ENCODE peak calls at places on chromosomes 13 and 19, in four cellular contexts. One of them, this sample, is unnamed.

GRCh38 chr13:25973085-25973484 is 78.7 kb downstream of the SHISA2 start:
- DNase-seq in neural crest cell: no peak
- DNase-seq in CD8-positive, alpha-beta T cell: no peak
- DNase-seq in adrenal gland: no peak
- DNase-seq in this sample: peak

GRCh38 chr13:114119196-114119595 is 13.2 kb downstream of the RASA3 start:
- DNase-seq in neural crest cell: no peak
- DNase-seq in CD8-positive, alpha-beta T cell: no peak
- DNase-seq in adrenal gland: no peak
- DNase-seq in this sample: peak

GRCh38 chr13:110887955-110888333 is 26.9 kb downstream of the ANKRD10 start:
- DNase-seq in neural crest cell: no peak
- DNase-seq in CD8-positive, alpha-beta T cell: no peak
- DNase-seq in adrenal gland: no peak
- DNase-seq in this sample: no peak

GRCh38 chr13:26946675-26947342 is 186.2 kb upstream of the GPR12 start:
- DNase-seq in neural crest cell: no peak
- DNase-seq in CD8-positive, alpha-beta T cell: no peak
- DNase-seq in adrenal gland: no peak
- DNase-seq in this sample: no peak

GRCh38 chr13:37645181-37645580 is 46.6 kb upstream of the POSTN start:
- DNase-seq in neural crest cell: no peak
- DNase-seq in CD8-positive, alpha-beta T cell: no peak
- DNase-seq in adrenal gland: no peak
- DNase-seq in this sample: no peak

GRCh38 chr19:6267552-6268381 is 12.0 kb downstream of the MLLT1 start:
- DNase-seq in neural crest cell: no peak
- DNase-seq in CD8-positive, alpha-beta T cell: no peak
- DNase-seq in adrenal gland: no peak
- DNase-seq in this sample: no peak

GRCh38 chr19:14347999-14348889 is 33.0 kb upstream of the ADGRE5 start:
- DNase-seq in neural crest cell: peak
- DNase-seq in CD8-positive, alpha-beta T cell: peak
- DNase-seq in adrenal gland: peak
- DNase-seq in this sample: peak

GRCh38 chr13:39364797-39365468 is 238.1 kb downstream of the LHFPL6 start:
- DNase-seq in neural crest cell: no peak
- DNase-seq in CD8-positive, alpha-beta T cell: no peak
- DNase-seq in adrenal gland: no peak
- DNase-seq in this sample: peak

GRCh38 chr13:47896546-47896945 is 104.5 kb downstream of the SUCLA2 start:
- DNase-seq in neural crest cell: no peak
- DNase-seq in CD8-positive, alpha-beta T cell: no peak
- DNase-seq in adrenal gland: peak
- DNase-seq in this sample: no peak

GRCh38 chr13:19089315-19089714 is 92.3 kb downstream of the TUBA3C start:
- DNase-seq in neural crest cell: no peak
- DNase-seq in CD8-positive, alpha-beta T cell: no peak
- DNase-seq in adrenal gland: no peak
- DNase-seq in this sample: no peak

GRCh38 chr13:113650275-113650674 is 7.7 kb downstream of the ATP4B start:
- DNase-seq in neural crest cell: no peak
- DNase-seq in CD8-positive, alpha-beta T cell: no peak
- DNase-seq in adrenal gland: no peak
- DNase-seq in this sample: no peak

GRCh38 chr13:50220938-50221337 is 205.7 kb downstream of the KCNRG start:
- DNase-seq in neural crest cell: no peak
- DNase-seq in CD8-positive, alpha-beta T cell: no peak
- DNase-seq in adrenal gland: no peak
- DNase-seq in this sample: no peak

GRCh38 chr19:54208784-54209057 is 8.1 kb downstream of the RPS9 start:
- DNase-seq in neural crest cell: no peak
- DNase-seq in CD8-positive, alpha-beta T cell: no peak
- DNase-seq in adrenal gland: no peak
- DNase-seq in this sample: no peak

GRCh38 chr19:5805465-5806132 is 732 bp downstream of the NRTN start:
- DNase-seq in neural crest cell: peak
- DNase-seq in CD8-positive, alpha-beta T cell: peak
- DNase-seq in adrenal gland: peak
- DNase-seq in this sample: peak

GRCh38 chr13:26011996-26012688 is 39.7 kb downstream of the SHISA2 start:
- DNase-seq in neural crest cell: no peak
- DNase-seq in CD8-positive, alpha-beta T cell: peak
- DNase-seq in adrenal gland: no peak
- DNase-seq in this sample: no peak

DNA sequence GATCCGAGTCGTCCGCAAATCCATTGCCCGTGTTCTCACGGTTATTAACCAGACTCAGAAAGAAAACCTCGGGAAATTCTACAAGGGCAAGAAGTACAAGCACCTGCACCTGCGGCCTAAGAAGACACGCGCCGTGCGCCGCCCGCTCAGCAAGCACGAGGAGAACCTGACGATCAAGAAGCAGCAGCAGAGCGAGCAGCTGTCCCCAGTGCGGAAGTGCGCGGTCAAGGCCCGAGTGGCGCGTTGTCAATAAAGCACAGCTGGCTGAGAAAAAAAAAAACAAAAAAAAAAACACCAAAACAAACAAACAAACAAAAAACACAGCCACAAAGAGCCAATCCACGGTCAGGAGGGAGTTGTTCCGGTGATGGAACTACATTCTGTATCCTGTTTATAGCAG is 4.7 kb upstream of the GNA15 start:
- DNase-seq in neural crest cell: no peak
- DNase-seq in CD8-positive, alpha-beta T cell: no peak
- DNase-seq in adrenal gland: no peak
- DNase-seq in this sample: no peak
- TF ChIP-seq CTCF in neural crest cell: no peak
- TF ChIP-seq CTCF in CD8-positive, alpha-beta T cell: no peak
- TF ChIP-seq CTCF in adrenal gland: no peak
- TF ChIP-seq CTCF in this sample: no peak

GRCh38 chr13:24625324-24625723 is 54.9 kb upstream of the ATP12A start:
- DNase-seq in neural crest cell: no peak
- DNase-seq in CD8-positive, alpha-beta T cell: no peak
- DNase-seq in adrenal gland: no peak
- DNase-seq in this sample: no peak
- TF ChIP-seq CTCF in neural crest cell: no peak
- TF ChIP-seq CTCF in CD8-positive, alpha-beta T cell: no peak
- TF ChIP-seq CTCF in adrenal gland: no peak
- TF ChIP-seq CTCF in this sample: no peak

GRCh38 chr19:17539288-17540117 is 15.9 kb upstream of the COLGALT1 start:
- DNase-seq in neural crest cell: peak
- DNase-seq in CD8-positive, alpha-beta T cell: peak
- DNase-seq in adrenal gland: peak
- DNase-seq in this sample: peak
- TF ChIP-seq CTCF in neural crest cell: no peak
- TF ChIP-seq CTCF in CD8-positive, alpha-beta T cell: no peak
- TF ChIP-seq CTCF in adrenal gland: peak
- TF ChIP-seq CTCF in this sample: no peak

GRCh38 chr19:11202488-11203193 is 5.3 kb upstream of the KANK2 start:
- DNase-seq in neural crest cell: no peak
- DNase-seq in CD8-positive, alpha-beta T cell: no peak
- DNase-seq in adrenal gland: no peak
- DNase-seq in this sample: no peak

GRCh38 chr19:11204943-11205349 is 7.6 kb upstream of the KANK2 start:
- DNase-seq in neural crest cell: no peak
- DNase-seq in CD8-positive, alpha-beta T cell: peak
- DNase-seq in adrenal gland: peak
- DNase-seq in this sample: no peak

GRCh38 chr19:11203194-11204075 is 6.1 kb upstream of the KANK2 start:
- DNase-seq in neural crest cell: peak
- DNase-seq in CD8-positive, alpha-beta T cell: peak
- DNase-seq in adrenal gland: peak
- DNase-seq in this sample: peak

GRCh38 chr19:11205939-11206570 is 8.7 kb upstream of the KANK2 start:
- DNase-seq in neural crest cell: no peak
- DNase-seq in CD8-positive, alpha-beta T cell: no peak
- DNase-seq in adrenal gland: no peak
- DNase-seq in this sample: no peak

DNA sequence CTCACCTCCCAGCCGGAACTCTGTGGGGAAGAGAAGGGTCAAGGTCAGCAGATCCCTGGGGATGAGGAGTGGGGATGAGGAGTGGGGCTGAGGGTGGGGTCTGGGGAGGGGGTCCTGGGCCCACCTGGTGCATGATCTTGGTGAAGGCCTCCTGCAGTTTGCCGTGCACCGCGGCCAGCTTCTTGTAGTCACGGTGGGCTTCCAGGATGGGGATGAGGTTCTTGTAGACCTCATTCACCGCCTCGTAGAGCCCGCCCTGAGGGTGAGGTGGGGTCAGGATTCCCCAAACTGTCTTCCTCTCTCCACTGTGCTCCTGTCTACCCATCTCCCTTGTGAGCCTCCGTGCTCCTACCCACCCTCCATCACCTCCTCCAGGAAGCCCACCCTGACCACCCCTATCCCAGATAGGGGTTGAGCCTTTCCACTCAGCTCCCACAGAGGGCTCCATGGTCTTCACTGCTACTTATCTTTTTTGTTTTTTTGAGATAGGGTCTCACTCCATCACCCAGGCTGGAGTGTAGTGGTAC is 6.8 kb upstream of the KANK2 start:
- DNase-seq in neural crest cell: no peak
- DNase-seq in CD8-positive, alpha-beta T cell: no peak
- DNase-seq in adrenal gland: no peak
- DNase-seq in this sample: no peak
- TF ChIP-seq CTCF in neural crest cell: peak
- TF ChIP-seq CTCF in CD8-positive, alpha-beta T cell: no peak
- TF ChIP-seq CTCF in adrenal gland: no peak
- TF ChIP-seq CTCF in this sample: no peak

GRCh38 chr13:87259479-87260083 is 411.6 kb upstream of the SLITRK5 start:
- DNase-seq in neural crest cell: peak
- DNase-seq in CD8-positive, alpha-beta T cell: no peak
- DNase-seq in adrenal gland: no peak
- DNase-seq in this sample: peak
- TF ChIP-seq CTCF in neural crest cell: peak
- TF ChIP-seq CTCF in CD8-positive, alpha-beta T cell: no peak
- TF ChIP-seq CTCF in adrenal gland: peak
- TF ChIP-seq CTCF in this sample: peak

GRCh38 chr19:49761625-49762311 is 1.3 kb downstream of the TSKS start:
- DNase-seq in neural crest cell: no peak
- DNase-seq in CD8-positive, alpha-beta T cell: no peak
- DNase-seq in adrenal gland: no peak
- DNase-seq in this sample: no peak
- TF ChIP-seq CTCF in neural crest cell: no peak
- TF ChIP-seq CTCF in CD8-positive, alpha-beta T cell: no peak
- TF ChIP-seq CTCF in adrenal gland: no peak
- TF ChIP-seq CTCF in this sample: no peak

This sample was measured in nephron progenitor cell.